ENCODE peak calls at places on chromosome 16, in seven cellular contexts. H is CD4-positive, alpha-beta T cell; W is DMS153; N is EL; Q is stimulated activated naive B cell treated with anti-CD40 and anti-IgM and Interleukin-4, amounts not matched to agents 10 μg/mL and 1 μg/mL and 100 μg/mL, for 72 hours; D is GM12864; G is HS-27A. J is an unnamed sample.

GRCh38 chr16:81121474-81121990 is 25.3 kb upstream of the GCSH start:
- DNase-seq in G (no peak), W (no peak), H (no peak), Q (no peak), N (no peak), D (no peak), J (no peak)

GRCh38 chr16:51818342-51818944 is 667.4 kb upstream of the SALL1 start:
- DNase-seq in Q (no peak), H (no peak), N (peak), G (peak), D (peak), W (no peak), J (no peak)

GRCh38 chr16:25264599-25264998 is 7.0 kb upstream of the ZKSCAN2 start:
- DNase-seq in H (no peak), W (no peak), D (no peak), Q (no peak), G (no peak), N (no peak), J (no peak)

GRCh38 chr16:73124097-73124652 is 76.2 kb upstream of the ZFHX3 start:
- DNase-seq in W (no peak), G (no peak), Q (no peak), N (no peak), D (no peak), H (no peak), J (no peak)

GRCh38 chr16:22425036-22425801 is 50.8 kb upstream of the CDR2 start:
- DNase-seq in Q (no peak), H (no peak), G (no peak), D (no peak), N (peak), W (no peak), J (no peak)

GRCh38 chr16:12009922-12010321 is 33.4 kb downstream of the SNX29 start:
- DNase-seq in N (no peak), D (no peak), H (no peak), G (no peak), Q (no peak), W (no peak), J (no peak)

GRCh38 chr16:84396537-84397008 is 28.2 kb downstream of the ATP2C2 start:
- DNase-seq in N (no peak), Q (no peak), H (no peak), D (no peak), G (no peak), W (no peak), J (no peak)

GRCh38 chr16:4315185-4316102 is at the start of gene GLIS2:
- DNase-seq in N (peak), D (no peak), W (no peak), H (no peak), Q (no peak), G (no peak), J (peak)

GRCh38 chr16:88476817-88477397 is 23.8 kb downstream of the ZFPM1 start:
- DNase-seq in D (no peak), Q (no peak), W (no peak), N (no peak), G (no peak), H (no peak), J (no peak)

GRCh38 chr16:71557954-71558582 is 18.8 kb downstream of the TAT start:
- DNase-seq in D (no peak), G (no peak), N (no peak), W (no peak), H (no peak), Q (no peak), J (no peak)

GRCh38 chr16:88050952-88051660 is 99.9 kb downstream of the BANP start:
- DNase-seq in H (no peak), G (no peak), N (no peak), W (no peak), D (no peak), Q (no peak), J (no peak)

GRCh38 chr16:63617990-63618763 is 1503.7 kb downstream of the CDH11 start:
- DNase-seq in G (no peak), H (no peak), N (no peak), W (peak), D (no peak), Q (no peak), J (no peak)

GRCh38 chr16:2584742-2585650 is 47.2 kb downstream of the PDPK1 start:
- DNase-seq in N (no peak), H (no peak), G (no peak), Q (no peak), W (no peak), D (no peak), J (no peak)

GRCh38 chr16:48384982-48385271 is 286 bp downstream of the SIAH1 start:
- DNase-seq in W (no peak), Q (no peak), H (no peak), G (no peak), D (no peak), N (no peak), J (no peak)

GRCh38 chr16:31064882-31065461 is 9.1 kb downstream of the ZNF668 start:
- DNase-seq in W (no peak), H (no peak), Q (no peak), N (peak), D (no peak), G (peak), J (peak)

GRCh38 chr16:65772134-65772732 is 594.3 kb upstream of the CDH5 start:
- DNase-seq in H (no peak), G (no peak), N (no peak), Q (no peak), W (no peak), D (no peak), J (no peak)

GRCh38 chr16:27174798-27175197 is 28.5 kb upstream of the KDM8 start:
- DNase-seq in H (no peak), N (peak), W (no peak), G (peak), D (no peak), Q (no peak), J (no peak)

GRCh38 chr16:75307506-75307905 is 56.1 kb upstream of the BCAR1 start:
- DNase-seq in D (no peak), W (no peak), G (no peak), H (no peak), Q (no peak), N (no peak), J (no peak)

GRCh38 chr16:53922805-53923645 is 219.1 kb downstream of the FTO start:
- DNase-seq in H (no peak), D (no peak), W (peak), G (no peak), Q (no peak), N (no peak), J (no peak)

J was measured in H54.